ENCODE peak calls at places on chromosome 3, in four cellular contexts. C is HFFc6, W is tibial artery, L is C1 segment of cervical spinal cord. O is an unnamed sample.

GRCh38 chr3:138434276-138434874 is at the start of gene ESYT3:
- DNase-seq in C (no peak), W (peak), L (no peak), O (peak)

GRCh38 chr3:48656061-48656840 is 6.4 kb downstream of the CELSR3 start:
- DNase-seq in C (peak), W (peak), L (peak), O (peak)

GRCh38 chr3:13648060-13648743 is 99.3 kb downstream of the FBLN2 start:
- DNase-seq in C (peak), W (peak), L (peak), O (peak)

GRCh38 chr3:66442254-66443249 is 58.3 kb downstream of the LRIG1 start:
- DNase-seq in C (peak), W (peak), L (peak), O (peak)

GRCh38 chr3:184058029-184058428 is 5.2 kb downstream of the HTR3C start:
- DNase-seq in C (peak), W (no peak), L (no peak), O (no peak)

GRCh38 chr3:127736801-127737539 is 64.2 kb downstream of the ABTB1 start:
- DNase-seq in C (no peak), W (no peak), L (no peak), O (no peak)

GRCh38 chr3:63976166-63976861 is 47.0 kb downstream of the PSMD6 start:
- DNase-seq in C (peak), W (no peak), L (no peak), O (no peak)

GRCh38 chr3:194757629-194758028 is 71.9 kb downstream of the FAM43A start:
- DNase-seq in C (no peak), W (no peak), L (no peak), O (peak)

GRCh38 chr3:152175576-152175883 is 93.2 kb upstream of the MBNL1 start:
- DNase-seq in C (peak), W (no peak), L (no peak), O (no peak)

O was measured in uterus.